ENCODE peak calls at places on chromosomes 11 and 22, in five cellular contexts. W is GM23248, F is spleen, T is stomach, E is HCT116. P is an unnamed sample. For H3K4me1, H3K9me3 and H3K36me3, the result is how much of the 10 kb centered on the place peaks cover.

GRCh38 chr11:69205125-69205928 is 49.6 kb downstream of the SMIM38 start:
- DNase-seq in E (no peak), F (peak), W (no peak), T (no peak), P (no peak)

GRCh38 chr11:27679136-27680015 is 20.9 kb downstream of the BDNF start:
- DNase-seq in F (no peak), W (no peak), E (no peak), T (no peak), P (no peak)

GRCh38 chr22:30422481-30423295 is 2.9 kb upstream of the MTFP1 start:
- DNase-seq in F (no peak), W (peak), T (peak), E (peak), P (peak)

GRCh38 chr22:47247609-47248240 is 485.3 kb downstream of the TBC1D22A start:
- DNase-seq in E (no peak), F (no peak), W (no peak), T (no peak), P (no peak)

GRCh38 chr11:127071606-127072005 is 71.0 kb upstream of the KIRREL3 start:
- DNase-seq in E (no peak), T (no peak), W (no peak), F (no peak), P (no peak)

GRCh38 chr11:12653729-12654128 is 20.5 kb upstream of the TEAD1 start:
- DNase-seq in W (no peak), F (no peak), T (no peak), E (no peak), P (no peak)

GRCh38 chr22:50710221-50710620 is 27.8 kb upstream of the ACR start:
- DNase-seq in T (no peak), E (no peak), F (peak), W (no peak), P (no peak)

GRCh38 chr11:96109265-96110030 is 185.5 kb upstream of the MTMR2 start:
- DNase-seq in E (no peak), W (peak), T (no peak), F (no peak), P (no peak)

GRCh38 chr22:30340911-30341685 is 14.4 kb upstream of the TBC1D10A start:
- DNase-seq in T (no peak), F (peak), E (no peak), W (no peak), P (no peak)

GRCh38 chr11:47466701-47467250 is 17.8 kb upstream of the RAPSN start:
- DNase-seq in W (peak), E (no peak), F (peak), T (peak), P (peak)

GRCh38 chr22:30511109-30511508 is 5.6 kb upstream of the SEC14L4 start:
- DNase-seq in T (no peak), W (no peak), F (no peak), E (no peak), P (no peak)

GRCh38 chr11:95596011-95596489 is 193.5 kb downstream of the FAM76B start:
- DNase-seq in F (no peak), W (peak), E (no peak), T (no peak), P (no peak)

GRCh38 chr22:25399649-25400151 is 164.8 kb upstream of the GRK3 start:
- DNase-seq in F (peak), E (no peak), T (no peak), W (no peak), P (no peak)

GRCh38 chr11:26331911-26332571 is at the start of gene ANO3:
- DNase-seq in T (peak), W (peak), F (no peak), E (no peak), P (peak)

GRCh38 chr22:44182591-44183588 is 2.2 kb downstream of the PARVG start:
- DNase-seq in F (peak), T (peak), E (no peak), W (no peak), P (no peak)

GRCh38 chr11:31325162-31325561 is 44.4 kb downstream of the DCDC1 start:
- DNase-seq in E (no peak), F (no peak), T (no peak), W (peak), P (no peak)

GRCh38 chr11:21928834-21929233 is 264.1 kb upstream of the ANO5 start:
- DNase-seq in F (no peak), W (no peak), E (no peak), T (no peak), P (no peak)

GRCh38 chr11:44427432-44427831 is 117.5 kb upstream of the ALX4 start:
- DNase-seq in E (no peak), T (no peak), F (no peak), W (no peak), P (no peak)

GRCh38 chr11:69915151-69915500 is 95.9 kb upstream of the FGF3 start:
- DNase-seq in E (no peak), T (no peak), W (peak), F (no peak), P (no peak)

GRCh38 chr11:103673773-103674172 is 362.7 kb upstream of the DDI1 start:
- DNase-seq in F (no peak), T (no peak), W (peak), E (no peak), P (no peak)

GRCh38 chr11:1564535-1565172 is 7.4 kb downstream of the DUSP8 start:
- DNase-seq in E (no peak), F (peak), W (peak), T (no peak), P (peak)

GRCh38 chr11:69296890-69297224 is 2.9 kb downstream of the MYEOV start:
- DNase-seq in T (peak), E (no peak), W (no peak), F (no peak), P (no peak)

GRCh38 chr11:120579601-120580000 is 68.1 kb downstream of the GRIK4 start:
- DNase-seq in E (no peak), T (no peak), W (no peak), F (no peak), P (no peak)

GRCh38 chr11:58043379-58043778 is 12.6 kb downstream of the OR6Q1 start:
- DNase-seq in E (no peak), F (no peak), W (no peak), T (no peak), P (no peak)

GRCh38 chr11:126465573-126466287 is 110.2 kb downstream of the ST3GAL4 start:
- DNase-seq in W (peak), T (peak), F (peak), E (no peak), P (peak)

GRCh38 chr11:85889676-85890579 is 34.7 kb downstream of the CCDC83 start:
- DNase-seq in F (no peak), W (peak), T (no peak), E (peak), P (no peak)

GRCh38 chr11:134476435-134477021 is 64.5 kb upstream of the B3GAT1 start:
- DNase-seq in W (peak), F (no peak), T (no peak), E (no peak), P (no peak)

GRCh38 chr22:37923927-37924326 is 17.8 kb downstream of the MICALL1 start:
- DNase-seq in T (peak), E (no peak), F (no peak), W (no peak), P (peak)

GRCh38 chr11:63564785-63565350 is 1.7 kb upstream of the PLAAT2 start:
- DNase-seq in T (peak), E (no peak), F (no peak), W (no peak), P (no peak)

GRCh38 chr22:45493286-45493771 is 9.4 kb upstream of the FBLN1 start:
- DNase-seq in W (peak), T (no peak), E (no peak), F (peak), P (peak)

GRCh38 chr11:75721852-75722668 is 4.4 kb downstream of the MOGAT2 start:
- DNase-seq in E (no peak), F (no peak), T (no peak), W (no peak), P (no peak)

GRCh38 chr11:75728992-75729391 is 11.4 kb downstream of the MOGAT2 start:
- DNase-seq in W (no peak), F (peak), T (no peak), E (no peak), P (no peak)

GRCh38 chr11:75720639-75721038 is 3.0 kb downstream of the MOGAT2 start:
- DNase-seq in W (no peak), E (no peak), T (no peak), F (peak), P (no peak)

GRCh38 chr11:75722669-75723042 is 5.0 kb downstream of the MOGAT2 start:
- DNase-seq in E (no peak), F (no peak), T (no peak), W (no peak), P (no peak)

DNA sequence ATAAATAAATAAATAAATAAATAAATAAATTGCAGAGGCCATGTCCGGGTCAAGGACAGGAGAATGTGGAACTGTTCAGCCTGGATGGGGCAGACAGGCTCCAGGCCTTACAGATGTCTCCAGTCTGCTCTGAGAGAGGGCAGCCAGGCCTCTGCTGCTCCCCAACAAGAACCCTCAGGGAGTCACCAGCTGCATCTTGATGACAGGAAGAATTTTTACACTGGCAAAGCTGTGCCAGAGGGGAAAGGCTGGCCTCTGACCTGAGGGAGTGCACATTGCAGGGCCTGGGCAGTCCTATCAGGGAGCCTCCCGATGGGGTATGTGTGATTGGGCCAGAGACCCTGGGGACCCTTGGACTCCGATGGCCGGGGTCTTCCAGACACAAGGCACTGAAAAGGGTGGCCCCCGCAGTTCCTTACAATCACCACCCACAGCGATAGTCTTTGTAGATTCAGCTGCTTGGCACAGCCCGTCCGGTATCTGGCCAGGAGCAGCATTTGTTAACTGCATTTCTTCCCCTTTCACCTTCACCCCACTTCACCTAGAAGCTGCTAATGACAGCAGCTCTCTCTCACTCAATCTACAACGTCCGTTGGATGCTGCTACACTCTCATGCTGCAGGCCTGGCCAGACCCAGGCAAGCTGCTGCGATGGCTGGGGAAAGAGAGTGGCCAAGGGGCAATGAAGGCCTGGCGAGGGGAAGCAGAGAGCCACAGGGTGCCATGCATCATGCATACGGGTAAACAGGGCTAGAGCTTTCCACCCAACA is 8.1 kb downstream of the MOGAT2 start:
- DNase-seq in T (no peak), W (no peak), F (peak), E (no peak), P (no peak)
- H3K4me1 ChIP-seq in T (under half), W (under half), F (under half), E (under half), P (under half)

DNA sequence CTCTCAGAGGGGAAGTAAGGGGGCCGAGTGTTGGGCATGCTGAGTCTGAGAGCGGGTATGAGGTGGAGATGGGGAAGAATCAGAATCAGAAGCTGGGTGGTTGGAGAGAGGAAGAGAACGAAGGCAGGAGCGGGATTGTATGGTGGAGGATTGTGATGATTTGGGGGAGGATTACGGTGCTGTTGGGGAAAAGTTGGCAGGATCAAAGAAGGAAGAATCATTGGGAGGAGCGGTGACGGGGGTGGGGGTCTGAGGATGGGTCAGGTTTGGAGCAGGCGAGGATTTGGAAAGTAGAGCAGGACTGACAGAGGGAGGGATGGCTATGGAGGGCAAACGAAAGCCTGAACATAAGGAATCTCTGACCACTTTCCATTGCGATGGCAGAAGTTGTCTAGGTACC is 22.1 kb downstream of the ZNF195 start:
- DNase-seq in T (no peak), E (no peak), W (no peak), F (no peak), P (no peak)
- H3K9me3 ChIP-seq in T (under half), E (under half), W (under half), F (half or more), P (under half)

GRCh38 chr11:35227551-35228341 is 88.8 kb downstream of the CD44 start:
- DNase-seq in E (no peak), F (no peak), W (peak), T (no peak), P (no peak)

GRCh38 chr11:35218956-35219355 is 80.0 kb downstream of the CD44 start:
- DNase-seq in T (no peak), F (no peak), E (no peak), W (peak), P (no peak)

GRCh38 chr11:35223429-35223828 is 84.5 kb downstream of the CD44 start:
- DNase-seq in E (no peak), T (no peak), W (peak), F (no peak), P (no peak)
- H3K36me3 ChIP-seq in E (half or more), T (half or more), W (half or more), F (half or more), P (under half)

DNA sequence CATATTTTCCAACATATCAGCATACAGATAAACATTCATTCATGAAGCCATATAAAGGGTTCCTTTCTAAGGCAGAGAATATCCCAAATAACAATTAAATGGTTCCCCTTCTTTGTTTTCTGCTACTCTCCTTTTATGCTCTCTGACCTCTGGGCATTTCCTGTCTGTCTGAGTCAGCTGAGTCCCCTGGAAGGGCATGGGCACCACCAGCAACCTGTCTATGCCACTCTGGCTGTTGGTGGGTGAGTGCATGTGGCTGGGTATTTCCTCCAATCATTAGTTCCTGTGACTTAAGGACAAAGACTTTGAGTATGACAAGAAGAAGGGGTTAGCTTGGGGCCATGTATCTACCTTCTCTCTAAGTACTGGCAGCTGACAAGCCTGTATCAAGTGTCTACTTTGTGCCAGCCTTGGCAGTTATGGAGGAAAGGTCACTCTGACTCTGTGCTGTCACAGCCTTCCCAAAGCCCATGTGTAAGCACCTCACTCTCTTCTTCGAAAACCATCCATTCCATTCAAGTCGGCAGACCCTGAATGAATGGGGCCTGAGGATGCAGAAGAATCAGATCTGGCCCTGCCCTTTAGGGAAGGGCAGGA is 86.3 kb upstream of the PHOX2A start:
- DNase-seq in W (no peak), E (no peak), F (no peak), T (no peak), P (no peak)
- H3K4me1 ChIP-seq in W (under half), E (under half), F (under half), T (under half), P (under half)

P was measured in body of pancreas.